ENCODE peak calls at places on chromosomes 5 and 9, in ten cellular contexts. M is stomach, H is astrocyte, A is left lung, K is thyroid gland, D is psoas muscle, F is SJSA1, Y is fibroblast of lung, R is colonic mucosa, T is mesenchymal stem cell. V is an unnamed sample. For H3K4me1 and H3K9me3, the result is how much of the 10 kb centered on the place peaks cover.

GRCh38 chr5:173829826-173830225 is 58.3 kb upstream of the CPEB4 start:
- DNase-seq in R (no peak), A (no peak), K (peak), M (no peak), Y (peak), H (peak), T (peak), D (no peak), F (peak), V (no peak)

GRCh38 chr5:110054240-110054639 is 364.5 kb downstream of the MAN2A1 start:
- DNase-seq in F (no peak), A (no peak), M (peak), R (peak), K (peak), D (no peak), H (peak), Y (peak), T (peak), V (peak)

GRCh38 chr5:173873296-173873922 is 14.7 kb upstream of the CPEB4 start:
- DNase-seq in Y (no peak), K (no peak), H (no peak), F (no peak), T (no peak), R (no peak), A (no peak), D (no peak), M (no peak), V (no peak)

GRCh38 chr5:141604318-141604717 is 14.5 kb downstream of the DIAPH1 start:
- DNase-seq in F (peak), M (peak), T (peak), Y (peak), A (no peak), D (peak), R (peak), H (peak), K (peak), V (peak)

GRCh38 chr5:42228279-42228678 is 195.0 kb upstream of the GHR start:
- DNase-seq in T (peak), D (no peak), H (no peak), K (no peak), A (no peak), M (no peak), R (no peak), F (no peak), Y (no peak), V (no peak)

GRCh38 chr5:81825237-81825636 is 74.3 kb upstream of the SSBP2 start:
- DNase-seq in R (no peak), Y (peak), K (peak), A (no peak), H (peak), M (peak), F (no peak), T (peak), D (peak), V (peak)

GRCh38 chr5:126516133-126516532 is 78.9 kb downstream of the ALDH7A1 start:
- DNase-seq in K (no peak), A (no peak), M (no peak), T (no peak), H (peak), Y (peak), R (no peak), F (peak), D (no peak), V (no peak)

GRCh38 chr9:12882430-12882829 is 107.6 kb downstream of the LURAP1L start:
- DNase-seq in Y (peak), A (no peak), H (peak), M (no peak), T (peak), F (peak), R (no peak), K (no peak), D (no peak), V (no peak)

GRCh38 chr5:43244823-43245565 is 53.0 kb downstream of the NIM1K start:
- DNase-seq in H (no peak), D (no peak), M (no peak), T (no peak), A (no peak), Y (no peak), R (no peak), K (no peak), F (no peak), V (no peak)

GRCh38 chr9:34374905-34375552 is 1.7 kb downstream of the MYORG start:
- DNase-seq in T (no peak), R (peak), F (no peak), D (no peak), Y (no peak), K (no peak), H (no peak), A (no peak), M (peak), V (peak)

GRCh38 chr9:68780735-68781134 is 75.7 kb downstream of the PIP5K1B start:
- DNase-seq in K (no peak), F (no peak), H (peak), T (no peak), M (no peak), R (no peak), D (no peak), A (no peak), Y (peak), V (no peak)

GRCh38 chr9:97307091-97307490 is 368 bp upstream of the CCDC180 start:
- DNase-seq in F (no peak), H (peak), Y (peak), T (peak), M (peak), K (peak), R (peak), D (peak), A (peak), V (peak)

GRCh38 chr9:93586290-93587057 is 10.1 kb downstream of the PHF2 start:
- DNase-seq in Y (no peak), A (no peak), K (peak), R (no peak), H (no peak), T (no peak), D (no peak), F (no peak), M (no peak), V (no peak)
- H3K4me1 ChIP-seq in Y (under half), A (under half), K (half or more), R (under half), H (under half), T (under half), D (half or more), F (under half), M (half or more), V (under half)

GRCh38 chr5:140346348-140347221 is at the start of gene HBEGF:
- DNase-seq in D (peak), A (peak), F (peak), H (peak), Y (peak), M (peak), K (peak), T (peak), R (peak), V (peak)

GRCh38 chr5:140345919-140346347 is 470 bp downstream of the HBEGF start:
- DNase-seq in T (peak), H (peak), D (peak), Y (peak), R (peak), K (peak), M (peak), F (peak), A (peak), V (peak)

GRCh38 chr5:140349244-140349643 is 2.8 kb upstream of the HBEGF start:
- DNase-seq in A (no peak), K (no peak), M (peak), Y (peak), F (no peak), T (peak), D (no peak), R (peak), H (no peak), V (no peak)

GRCh38 chr5:140348104-140348503 is 1.7 kb upstream of the HBEGF start:
- DNase-seq in Y (no peak), D (no peak), H (no peak), F (no peak), T (no peak), R (peak), K (no peak), A (no peak), M (no peak), V (no peak)

GRCh38 chr5:140347382-140347781 is 979 bp upstream of the HBEGF start:
- DNase-seq in M (no peak), A (no peak), K (no peak), F (no peak), Y (no peak), T (no peak), D (no peak), R (no peak), H (no peak), V (no peak)
- H3K27ac ChIP-seq in M (peak), A (peak), K (peak), F (no peak), Y (no peak), T (no peak), D (peak), R (peak), H (no peak), V (no peak)

GRCh38 chr9:113951032-113951372 is 74.9 kb downstream of the ZNF618 start:
- DNase-seq in A (no peak), D (no peak), T (no peak), Y (no peak), M (no peak), R (no peak), K (no peak), F (no peak), H (no peak), V (no peak)

GRCh38 chr9:113955076-113955752 is 79.1 kb downstream of the ZNF618 start:
- DNase-seq in K (peak), H (peak), A (no peak), F (no peak), M (no peak), T (peak), R (no peak), Y (peak), D (no peak), V (peak)

GRCh38 chr9:113953541-113953940 is 77.4 kb downstream of the ZNF618 start:
- DNase-seq in T (peak), A (no peak), H (peak), D (no peak), M (no peak), R (no peak), F (no peak), Y (peak), K (no peak), V (no peak)

GRCh38 chr9:113950195-113951031 is 74.3 kb downstream of the ZNF618 start:
- DNase-seq in D (no peak), F (no peak), M (no peak), K (no peak), A (no peak), H (no peak), R (peak), T (no peak), Y (no peak), V (no peak)

GRCh38 chr9:113952651-113953050 is 76.5 kb downstream of the ZNF618 start:
- DNase-seq in D (no peak), R (no peak), M (no peak), F (no peak), H (peak), Y (peak), A (no peak), K (no peak), T (no peak), V (no peak)
- H3K9me3 ChIP-seq in D (under half), R (under half), M (under half), F (under half), H (under half), Y (under half), A (under half), K (under half), T (under half), V (under half)

GRCh38 chr5:106127341-106127781 is 1543.4 kb downstream of the EFNA5 start:
- DNase-seq in Y (peak), M (no peak), H (peak), T (no peak), D (no peak), A (no peak), F (no peak), R (no peak), K (no peak), V (no peak)
- H3K4me1 ChIP-seq in Y (under half), M (under half), H (under half), T (under half), D (under half), A (under half), F (under half), R (under half), K (under half), V (under half)

GRCh38 chr9:127178646-127179632 is 56.5 kb upstream of the ANGPTL2 start:
- DNase-seq in T (no peak), M (peak), Y (no peak), R (peak), A (no peak), F (no peak), H (no peak), K (peak), D (no peak), V (no peak)
- H3K27ac ChIP-seq in T (no peak), M (peak), Y (no peak), R (no peak), A (no peak), F (no peak), H (no peak), K (peak), D (no peak), V (no peak)

DNA sequence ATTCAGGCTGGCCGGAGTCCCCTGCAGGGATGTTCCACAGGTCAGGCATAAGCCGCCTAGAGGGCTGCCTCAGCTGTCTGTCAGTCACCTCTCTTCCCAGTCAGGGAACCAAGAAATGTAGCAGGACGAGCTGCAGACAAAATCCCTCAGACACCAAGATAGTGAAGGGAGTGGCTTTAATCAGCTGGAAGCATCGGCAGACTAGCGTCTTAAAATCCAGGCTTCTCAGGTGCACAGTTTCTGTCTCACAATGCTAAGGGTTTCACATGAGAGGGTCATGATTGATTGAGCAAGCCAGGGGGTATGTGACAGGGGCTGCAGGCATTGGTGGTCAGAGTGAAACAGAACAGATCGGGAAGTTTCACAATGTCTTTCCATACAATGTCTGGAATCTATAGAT is 247.2 kb downstream of the CDH10 start:
- DNase-seq in D (no peak), Y (no peak), T (peak), A (no peak), F (no peak), K (no peak), R (no peak), H (no peak), M (no peak), V (no peak)
- H3K9me3 ChIP-seq in D (under half), Y (under half), T (under half), A (under half), F (under half), K (under half), R (under half), H (under half), M (under half), V (under half)

DNA sequence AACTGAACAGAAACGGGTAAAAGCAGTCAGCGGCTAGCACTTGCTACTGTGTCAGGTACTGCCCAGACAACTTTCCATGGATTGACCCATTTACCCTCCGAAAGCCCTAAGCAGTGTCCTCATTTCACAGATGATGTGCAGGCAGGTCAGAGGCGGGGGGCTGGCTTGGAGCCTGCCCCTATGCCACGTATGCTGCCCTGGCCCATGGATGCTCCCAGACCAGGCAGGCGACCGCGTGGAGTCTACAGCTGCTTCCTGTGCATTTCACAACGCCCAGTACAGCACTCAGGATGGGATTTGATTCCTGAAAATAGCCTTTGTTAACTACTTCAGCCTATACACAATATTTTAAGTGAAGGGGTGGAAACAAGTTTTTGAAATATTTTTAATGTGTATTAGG is 202.9 kb downstream of the NXNL2 start:
- DNase-seq in H (no peak), T (peak), M (no peak), F (no peak), Y (no peak), R (no peak), K (no peak), A (no peak), D (no peak), V (no peak)
- H3K4me1 ChIP-seq in H (under half), T (under half), M (under half), F (under half), Y (under half), R (under half), K (under half), A (under half), D (under half), V (under half)

GRCh38 chr5:163586431-163587033 is 81.1 kb downstream of the MAT2B start:
- DNase-seq in K (no peak), Y (peak), H (peak), D (no peak), M (no peak), T (no peak), A (no peak), R (no peak), F (no peak), V (no peak)
- H3K27ac ChIP-seq in K (no peak), Y (peak), H (peak), D (no peak), M (no peak), T (no peak), A (no peak), R (no peak), F (no peak), V (no peak)